ENCODE peak calls at places on chromosomes 4 and X, in seven cellular contexts. D, G, A, X, B, I and Z are unnamed samples.

GRCh38 chr4:32909722-32910121 is 2189.6 kb downstream of the PCDH7 start:
- DNase-seq in X (peak; percentile 14), D (peak; percentile 5), B (no peak), G (no peak), A (no peak), I (no peak), Z (no peak)

GRCh38 chr4:177461606-177462005 is 19.4 kb upstream of the AGA start:
- DNase-seq in I (peak; percentile 23), B (no peak), G (no peak), X (no peak), D (no peak), A (peak; percentile 16), Z (no peak)

GRCh38 chrX:39397561-39398200 is 596.4 kb downstream of the MID1IP1 start:
- DNase-seq in I (no peak), B (no peak), X (no peak), D (no peak), G (no peak), A (no peak), Z (no peak)

GRCh38 chr4:77375866-77376607 is 219.0 kb downstream of the CCNG2 start:
- DNase-seq in B (no peak), D (no peak), A (no peak), G (no peak), X (no peak), I (no peak), Z (no peak)

GRCh38 chr4:158873795-158874359 is 105.1 kb downstream of the FNIP2 start:
- DNase-seq in A (peak; percentile 96), X (no peak), D (peak; percentile 36), G (no peak), B (peak; percentile 71), I (no peak), Z (no peak)

GRCh38 chrX:1244164-1245076 is 24.2 kb upstream of the CSF2RA start:
- DNase-seq in D (peak; percentile 28), I (peak; percentile 42), G (no peak), X (no peak), A (no peak), B (no peak), Z (no peak)

GRCh38 chrX:44914532-44915198 is 41.7 kb downstream of the KDM6A start:
- DNase-seq in I (no peak), A (peak; percentile 52), G (no peak), X (no peak), B (peak; percentile 61), D (no peak), Z (no peak)

GRCh38 chrX:115233497-115234219 is at the start of gene LRCH2:
- DNase-seq in A (no peak), B (peak; percentile 37), I (peak; percentile 37), X (peak; percentile 65), G (peak; percentile 9), D (peak; percentile 76), Z (no peak)

GRCh38 chrX:26442340-26442739 is 226.4 kb downstream of the MAGEB5 start:
- DNase-seq in D (peak; percentile 52), I (no peak), B (peak; percentile 1), A (peak; percentile 40), G (peak; percentile 4), X (no peak), Z (no peak)

GRCh38 chrX:100883654-100884053 is 9.5 kb upstream of the NOX1 start:
- DNase-seq in D (no peak), G (no peak), I (no peak), X (no peak), B (no peak), A (no peak), Z (no peak)

GRCh38 chr4:111854494-111855087 is 290.7 kb upstream of the FAM241A start:
- DNase-seq in X (peak; percentile 40), A (peak; percentile 3), I (peak; percentile 48), B (peak; percentile 63), G (no peak), D (peak; percentile 49), Z (no peak)

GRCh38 chrX:2316534-2316933 is 184.2 kb downstream of the DHRSX start:
- DNase-seq in I (no peak), X (no peak), D (no peak), A (no peak), B (no peak), G (no peak), Z (no peak)

GRCh38 chr4:159390648-159391047 is 287.8 kb downstream of the RAPGEF2 start:
- DNase-seq in A (peak; percentile 99), G (no peak), B (peak; percentile 96), X (no peak), D (peak; percentile 84), I (peak; percentile 77), Z (peak; percentile 70)

GRCh38 chr4:154707877-154708276 is 35.9 kb upstream of the LRAT start:
- DNase-seq in G (no peak), A (no peak), I (no peak), X (no peak), D (no peak), B (no peak), Z (no peak)

GRCh38 chr4:178937130-178937529 is 1494.9 kb upstream of the AGA start:
- DNase-seq in D (no peak), I (no peak), B (no peak), X (no peak), A (no peak), G (no peak), Z (no peak)

GRCh38 chr4:184430163-184430562 is 44.2 kb downstream of the IRF2 start:
- DNase-seq in B (no peak), G (no peak), I (no peak), A (no peak), D (no peak), X (no peak), Z (no peak)

GRCh38 chr4:170805352-170805751 is 715.6 kb upstream of the AADAT start:
- DNase-seq in B (no peak), X (no peak), I (no peak), G (no peak), A (no peak), D (no peak), Z (no peak)

GRCh38 chrX:100413231-100413630 is 3.2 kb upstream of the PCDH19 start:
- DNase-seq in I (peak; percentile 77), G (peak; percentile 54), D (peak; percentile 78), X (peak; percentile 43), A (peak; percentile 27), B (peak; percentile 61), Z (no peak)

GRCh38 chrX:34866636-34867035 is 76.0 kb upstream of the FAM47B start:
- DNase-seq in A (no peak), G (no peak), B (peak; percentile 3), D (no peak), I (no peak), X (no peak), Z (no peak)

GRCh38 chrX:46628406-46629371 is 55.1 kb downstream of the CHST7 start:
- DNase-seq in G (peak; percentile 63), I (no peak), A (peak; percentile 35), X (no peak), D (no peak), B (peak; percentile 81), Z (no peak)

GRCh38 chr4:36502350-36502749 is 220.9 kb downstream of the DTHD1 start:
- DNase-seq in A (no peak), X (no peak), D (no peak), I (no peak), G (no peak), B (no peak), Z (no peak)

GRCh38 chr4:186081202-186081807 is 12.3 kb downstream of the TLR3 start:
- DNase-seq in D (no peak), A (no peak), B (no peak), X (no peak), I (peak; percentile 37), G (no peak), Z (no peak)

GRCh38 chrX:24902808-24903207 is 113.0 kb downstream of the ARX start:
- DNase-seq in G (no peak), I (no peak), X (no peak), B (peak; percentile 86), A (peak; percentile 62), D (peak; percentile 10), Z (no peak)

GRCh38 chr4:152162331-152162697 is 373.6 kb downstream of the FBXW7 start:
- DNase-seq in I (no peak), A (no peak), X (no peak), B (no peak), G (no peak), D (no peak), Z (no peak)

GRCh38 chr4:26713563-26714145 is 129.8 kb downstream of the TBC1D19 start:
- DNase-seq in A (no peak), B (peak; percentile 8), D (no peak), X (no peak), G (no peak), I (no peak), Z (no peak)

GRCh38 chr4:84495448-84496221 is 3.5 kb downstream of the NKX6-1 start:
- DNase-seq in G (no peak), B (no peak), X (no peak), D (no peak), A (no peak), I (no peak), Z (no peak)
- H3K4me3 ChIP-seq in G (no peak overlapping the region), B (no peak overlapping the region), X (peak overlapping the region; percentile 98), D (no peak overlapping the region), A (peak overlapping the region; percentile 68), I (no peak overlapping the region), Z (no peak overlapping the region)

GRCh38 chrX:19541196-19541595 is 25.9 kb upstream of the MAP3K15 start:
- DNase-seq in B (no peak), G (no peak), A (no peak), D (no peak), I (no peak), X (no peak), Z (no peak)

GRCh38 chrX:19532709-19533108 is 17.4 kb upstream of the MAP3K15 start:
- DNase-seq in B (no peak), I (no peak), G (no peak), X (no peak), D (no peak), A (no peak), Z (no peak)

GRCh38 chrX:19539665-19540064 is 24.4 kb upstream of the MAP3K15 start:
- DNase-seq in A (no peak), I (no peak), G (no peak), X (no peak), D (no peak), B (no peak), Z (no peak)

GRCh38 chrX:19540076-19540475 is 24.8 kb upstream of the MAP3K15 start:
- DNase-seq in I (no peak), X (no peak), B (no peak), A (no peak), G (no peak), D (no peak), Z (no peak)

GRCh38 chrX:19535481-19535880 is 20.2 kb upstream of the MAP3K15 start:
- DNase-seq in D (peak; percentile 28), I (peak; percentile 51), B (peak; percentile 38), X (no peak), G (no peak), A (no peak), Z (no peak)
- TF ChIP-seq CTCF in D (peak; percentile 40), I (peak; percentile 55), B (peak; percentile 42), X (peak; percentile 52), G (no peak), A (peak; percentile 54), Z (peak; percentile 57)

GRCh38 chr4:80183196-80184052 is 13.9 kb upstream of the PRDM8 start:
- DNase-seq in X (peak; percentile 59), G (no peak), D (no peak), B (peak; percentile 26), I (no peak), A (no peak), Z (no peak)
- H3K4me3 ChIP-seq in X (peak overlapping the region; percentile 83), G (peak overlapping the region; percentile 80), D (peak overlapping the region; percentile 80), B (peak overlapping the region; percentile 78), I (peak overlapping the region; percentile 49), A (peak overlapping the region; percentile 80), Z (peak overlapping the region; percentile 72)

DNA sequence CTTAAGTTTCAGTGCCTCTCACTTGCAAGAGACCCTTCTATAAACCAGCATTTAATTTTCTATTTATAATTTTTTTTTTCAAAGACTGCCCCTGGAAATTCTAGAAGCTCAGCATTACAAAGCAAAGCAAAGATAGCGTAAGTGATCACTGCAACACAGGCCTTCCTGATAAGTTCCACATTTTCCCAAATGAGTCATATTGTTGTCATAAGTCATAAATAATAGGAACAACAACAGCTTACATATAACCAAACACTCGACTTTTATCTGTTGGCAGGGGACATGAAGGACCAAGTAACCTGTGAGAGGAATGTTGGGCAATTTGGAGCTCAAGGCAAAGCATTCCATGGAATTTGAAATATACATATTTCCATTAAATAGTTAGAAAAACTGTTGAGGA is 815.5 kb downstream of the DMD start:
- DNase-seq in G (no peak), I (no peak), X (no peak), D (no peak), B (no peak), A (no peak), Z (no peak)
- TF ChIP-seq CTCF in G (no peak), I (no peak), X (no peak), D (no peak), B (no peak), A (no peak), Z (no peak)